ENCODE peak calls at places on chromosomes 11 and 22, in five cellular contexts. One of them, this sample, is unnamed.

GRCh38 chr11:74318241-74318932 is 6.9 kb upstream of the P4HA3 start:
- DNase-seq in transverse colon: no peak
- DNase-seq in sigmoid colon: no peak
- DNase-seq in uterus: no peak
- DNase-seq in endothelial cell of umbilical vein: peak; percentile 66
- DNase-seq in this sample: no peak

GRCh38 chr11:80414766-80415165 is 973.9 kb upstream of the TENM4 start:
- DNase-seq in transverse colon: no peak
- DNase-seq in sigmoid colon: no peak
- DNase-seq in uterus: no peak
- DNase-seq in endothelial cell of umbilical vein: peak; percentile 74
- DNase-seq in this sample: no peak

GRCh38 chr11:93740802-93741093 is 547 bp downstream of the TAF1D start:
- DNase-seq in transverse colon: peak; percentile 64
- DNase-seq in sigmoid colon: peak; percentile 79
- DNase-seq in uterus: peak; percentile 45
- DNase-seq in endothelial cell of umbilical vein: peak; percentile 59
- DNase-seq in this sample: peak; percentile 35

GRCh38 chr11:130407978-130408377 is 20.4 kb downstream of the ADAMTS8 start:
- DNase-seq in transverse colon: peak; percentile 47
- DNase-seq in sigmoid colon: peak; percentile 95
- DNase-seq in uterus: peak; percentile 77
- DNase-seq in endothelial cell of umbilical vein: no peak
- DNase-seq in this sample: no peak

GRCh38 chr11:112345708-112346107 is 85.0 kb upstream of the PLET1 start:
- DNase-seq in transverse colon: no peak
- DNase-seq in sigmoid colon: no peak
- DNase-seq in uterus: no peak
- DNase-seq in endothelial cell of umbilical vein: no peak
- DNase-seq in this sample: no peak

GRCh38 chr11:124608146-124608545 is 3.1 kb upstream of the PANX3 start:
- DNase-seq in transverse colon: no peak
- DNase-seq in sigmoid colon: no peak
- DNase-seq in uterus: no peak
- DNase-seq in endothelial cell of umbilical vein: no peak
- DNase-seq in this sample: no peak

GRCh38 chr11:94706211-94706610 is 61.9 kb upstream of the AMOTL1 start:
- DNase-seq in transverse colon: no peak
- DNase-seq in sigmoid colon: no peak
- DNase-seq in uterus: no peak
- DNase-seq in endothelial cell of umbilical vein: no peak
- DNase-seq in this sample: peak; percentile 76

GRCh38 chr11:125397421-125397820 is 98.6 kb downstream of the FEZ1 start:
- DNase-seq in transverse colon: no peak
- DNase-seq in sigmoid colon: no peak
- DNase-seq in uterus: no peak
- DNase-seq in endothelial cell of umbilical vein: no peak
- DNase-seq in this sample: no peak

GRCh38 chr11:11706022-11706421 is 84.2 kb upstream of the GALNT18 start:
- DNase-seq in transverse colon: no peak
- DNase-seq in sigmoid colon: peak; percentile 52
- DNase-seq in uterus: no peak
- DNase-seq in endothelial cell of umbilical vein: no peak
- DNase-seq in this sample: no peak

GRCh38 chr22:44625981-44626687 is 75.9 kb upstream of the PRR5 start:
- DNase-seq in transverse colon: peak; percentile 76
- DNase-seq in sigmoid colon: peak; percentile 83
- DNase-seq in uterus: peak; percentile 74
- DNase-seq in endothelial cell of umbilical vein: peak; percentile 62
- DNase-seq in this sample: peak; percentile 54

GRCh38 chr11:57700425-57700824 is 11.6 kb downstream of the MED19 start:
- DNase-seq in transverse colon: no peak
- DNase-seq in sigmoid colon: no peak
- DNase-seq in uterus: no peak
- DNase-seq in endothelial cell of umbilical vein: no peak
- DNase-seq in this sample: no peak
- H3K27me3 ChIP-seq in transverse colon: no peaks in the 10 kb centered on the region
- H3K27me3 ChIP-seq in sigmoid colon: no peaks in the 10 kb centered on the region
- H3K27me3 ChIP-seq in uterus: no peaks in the 10 kb centered on the region
- H3K27me3 ChIP-seq in endothelial cell of umbilical vein: no peaks in the 10 kb centered on the region
- H3K27me3 ChIP-seq in this sample: no peaks in the 10 kb centered on the region

GRCh38 chr22:41206719-41207118 is 1.6 kb downstream of the L3MBTL2 start:
- DNase-seq in transverse colon: no peak
- DNase-seq in sigmoid colon: no peak
- DNase-seq in uterus: no peak
- DNase-seq in endothelial cell of umbilical vein: no peak
- DNase-seq in this sample: no peak

GRCh38 chr22:41203118-41203517 is 2.0 kb upstream of the L3MBTL2 start:
- DNase-seq in transverse colon: no peak
- DNase-seq in sigmoid colon: no peak
- DNase-seq in uterus: no peak
- DNase-seq in endothelial cell of umbilical vein: no peak
- DNase-seq in this sample: no peak

GRCh38 chr22:41204066-41204465 is 1.0 kb upstream of the L3MBTL2 start:
- DNase-seq in transverse colon: no peak
- DNase-seq in sigmoid colon: no peak
- DNase-seq in uterus: no peak
- DNase-seq in endothelial cell of umbilical vein: no peak
- DNase-seq in this sample: no peak

GRCh38 chr22:41201146-41201545 is 4.0 kb upstream of the L3MBTL2 start:
- DNase-seq in transverse colon: no peak
- DNase-seq in sigmoid colon: no peak
- DNase-seq in uterus: no peak
- DNase-seq in endothelial cell of umbilical vein: no peak
- DNase-seq in this sample: peak; percentile 49

GRCh38 chr22:41204992-41205900 is at the start of gene L3MBTL2:
- DNase-seq in transverse colon: peak; percentile 98
- DNase-seq in sigmoid colon: peak; percentile 99
- DNase-seq in uterus: peak; percentile 98
- DNase-seq in endothelial cell of umbilical vein: peak; percentile 98
- DNase-seq in this sample: peak; percentile 97
- TF ChIP-seq POLR2A in transverse colon: peak; percentile 46
- TF ChIP-seq POLR2A in sigmoid colon: peak; percentile 61
- TF ChIP-seq POLR2A in uterus: peak; percentile 41
- TF ChIP-seq POLR2A in endothelial cell of umbilical vein: peak; percentile 75
- TF ChIP-seq POLR2A in this sample: peak; percentile 30

DNA sequence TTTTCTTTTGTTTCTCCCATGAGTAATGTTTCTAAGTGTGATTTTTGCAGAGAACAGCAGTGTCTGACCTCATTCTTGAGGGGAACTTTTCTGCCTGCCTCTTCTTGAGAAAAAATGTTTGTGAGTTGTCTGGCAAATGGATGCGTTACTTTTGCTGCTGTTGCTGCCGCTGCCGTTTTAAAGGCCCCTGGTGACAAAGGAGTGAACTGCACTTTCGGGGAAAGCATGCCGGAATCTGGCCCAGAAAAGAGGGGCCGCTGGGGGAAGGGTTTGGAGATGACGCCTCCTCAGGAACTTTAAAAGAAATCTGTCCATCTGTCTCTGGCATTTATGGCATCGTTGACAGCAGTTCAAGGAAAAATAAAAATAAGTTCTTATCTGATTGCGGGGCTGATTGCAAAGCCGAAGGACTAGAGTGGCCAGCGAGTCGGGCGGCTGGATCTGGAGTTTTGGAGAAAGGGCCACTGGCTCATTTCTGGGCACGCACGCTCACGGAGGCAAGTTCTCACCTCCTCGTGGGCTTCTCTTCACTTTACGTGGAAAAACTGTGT is 16.5 kb downstream of the ZBTB16 start:
- DNase-seq in transverse colon: no peak
- DNase-seq in sigmoid colon: peak; percentile 77
- DNase-seq in uterus: peak; percentile 65
- DNase-seq in endothelial cell of umbilical vein: peak; percentile 57
- DNase-seq in this sample: no peak
- H3K27me3 ChIP-seq in transverse colon: no peaks in the 10 kb centered on the region
- H3K27me3 ChIP-seq in sigmoid colon: no peaks in the 10 kb centered on the region
- H3K27me3 ChIP-seq in uterus: no peaks in the 10 kb centered on the region
- H3K27me3 ChIP-seq in endothelial cell of umbilical vein: no peaks in the 10 kb centered on the region
- H3K27me3 ChIP-seq in this sample: no peaks in the 10 kb centered on the region

DNA sequence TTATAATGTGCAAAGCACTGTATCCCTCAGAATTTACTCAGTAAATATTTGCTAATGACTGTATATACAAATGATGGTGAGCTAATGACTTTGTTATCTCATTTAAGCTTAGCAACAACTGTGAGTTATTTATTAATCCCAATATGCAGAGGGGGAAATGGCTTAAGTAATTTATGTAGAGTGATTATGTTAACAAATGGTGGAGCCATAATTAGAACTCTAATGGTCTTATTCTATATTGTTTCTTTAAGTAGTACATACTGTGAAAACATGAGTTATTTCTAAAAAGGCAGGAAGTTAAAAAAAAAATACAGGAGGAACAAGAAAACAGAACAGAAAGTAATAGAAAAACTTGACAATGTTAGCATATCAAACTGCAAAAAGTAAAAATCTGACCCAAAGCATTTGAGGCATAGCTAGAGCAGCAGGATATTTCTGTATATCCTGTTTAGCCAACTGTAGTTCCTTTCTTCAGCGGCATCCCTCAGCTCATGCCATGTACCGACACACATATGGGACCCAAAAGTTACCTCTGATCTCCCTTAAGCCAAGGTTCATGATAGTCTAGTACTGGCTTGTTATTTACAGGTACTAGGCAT is 94.2 kb downstream of the FCHSD2 start:
- DNase-seq in transverse colon: no peak
- DNase-seq in sigmoid colon: no peak
- DNase-seq in uterus: no peak
- DNase-seq in endothelial cell of umbilical vein: peak; percentile 34
- DNase-seq in this sample: no peak
- TF ChIP-seq POLR2A in transverse colon: no peak
- TF ChIP-seq POLR2A in sigmoid colon: no peak
- TF ChIP-seq POLR2A in uterus: no peak
- TF ChIP-seq POLR2A in endothelial cell of umbilical vein: no peak
- TF ChIP-seq POLR2A in this sample: no peak

GRCh38 chr11:35109827-35110226 is 29.1 kb upstream of the CD44 start:
- DNase-seq in transverse colon: no peak
- DNase-seq in sigmoid colon: no peak
- DNase-seq in uterus: no peak
- DNase-seq in endothelial cell of umbilical vein: no peak
- DNase-seq in this sample: no peak
- H3K27me3 ChIP-seq in transverse colon: no peaks in the 10 kb centered on the region
- H3K27me3 ChIP-seq in sigmoid colon: no peaks in the 10 kb centered on the region
- H3K27me3 ChIP-seq in uterus: no peaks in the 10 kb centered on the region
- H3K27me3 ChIP-seq in endothelial cell of umbilical vein: peaks cover 6% of the 10 kb centered on the region
- H3K27me3 ChIP-seq in this sample: no peaks in the 10 kb centered on the region

DNA sequence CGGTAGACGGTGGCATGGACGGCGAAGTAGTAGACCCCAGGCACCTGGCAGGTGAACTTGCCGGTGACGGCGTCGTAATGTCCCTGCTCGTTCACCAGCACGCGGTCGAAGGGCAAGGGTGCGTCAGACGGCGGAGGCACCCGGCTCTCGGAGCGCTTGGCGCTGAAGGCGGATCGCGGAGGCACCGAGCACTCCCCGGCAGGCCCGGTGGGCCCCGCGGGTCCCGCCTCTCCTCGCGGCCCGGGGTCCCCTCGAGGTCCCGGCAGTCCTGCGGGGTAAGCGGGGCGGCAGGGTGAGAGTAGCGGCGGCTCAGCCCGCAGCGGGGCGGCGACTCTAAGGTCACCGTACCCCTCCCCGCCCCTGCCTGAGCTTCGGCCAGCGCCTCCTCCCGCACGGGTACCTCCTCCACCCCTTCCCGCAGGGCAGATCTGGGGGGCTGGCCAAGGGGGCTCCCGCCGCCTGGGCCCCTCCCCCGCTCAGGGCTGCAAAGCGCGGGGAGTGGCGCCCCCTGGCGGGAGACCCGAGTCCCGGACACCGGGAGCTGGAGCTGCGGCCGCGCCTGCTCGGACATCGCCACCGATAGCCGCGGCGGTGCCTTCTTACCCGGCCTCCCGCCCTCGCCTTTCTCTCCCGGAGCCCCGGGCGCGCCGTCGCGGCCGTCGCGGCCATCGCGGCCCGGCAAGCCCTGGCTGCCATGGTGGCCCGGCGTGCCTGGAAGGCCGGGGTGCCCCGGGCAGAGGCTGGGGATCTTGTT is 925 bp downstream of the C1QTNF5 start:
- DNase-seq in transverse colon: peak; percentile 68
- DNase-seq in sigmoid colon: peak; percentile 88
- DNase-seq in uterus: peak; percentile 70
- DNase-seq in endothelial cell of umbilical vein: peak; percentile 71
- DNase-seq in this sample: no peak
- TF ChIP-seq POLR2A in transverse colon: no peak
- TF ChIP-seq POLR2A in sigmoid colon: no peak
- TF ChIP-seq POLR2A in uterus: peak; percentile 52
- TF ChIP-seq POLR2A in endothelial cell of umbilical vein: no peak
- TF ChIP-seq POLR2A in this sample: no peak

GRCh38 chr11:86671386-86672006 is 920 bp downstream of the ME3 start:
- DNase-seq in transverse colon: peak; percentile 82
- DNase-seq in sigmoid colon: peak; percentile 92
- DNase-seq in uterus: peak; percentile 80
- DNase-seq in endothelial cell of umbilical vein: peak; percentile 45
- DNase-seq in this sample: peak; percentile 87
- H3K27me3 ChIP-seq in transverse colon: no peaks in the 10 kb centered on the region
- H3K27me3 ChIP-seq in sigmoid colon: no peaks in the 10 kb centered on the region
- H3K27me3 ChIP-seq in uterus: no peaks in the 10 kb centered on the region
- H3K27me3 ChIP-seq in endothelial cell of umbilical vein: no peaks in the 10 kb centered on the region
- H3K27me3 ChIP-seq in this sample: no peaks in the 10 kb centered on the region

This sample was measured in prostate gland.